ENCODE peak calls at places on chromosomes 6 and 20, in seven cellular contexts. H is tibial nerve, Q is IMR-90, T is upper lobe of left lung, O is esophagus squamous epithelium, D is HCT116, E is A549. I is an unnamed sample.

GRCh38 chr6:6057442-6058053 is 50.8 kb upstream of the NRN1 start:
- DNase-seq in Q (no peak), E (peak; percentile 50), T (no peak), O (no peak), D (peak; percentile 35), H (peak; percentile 63), I (no peak)

GRCh38 chr20:40049838-40050237 is 639.2 kb downstream of the MAFB start:
- DNase-seq in H (no peak), D (no peak), T (no peak), Q (no peak), E (no peak), O (no peak), I (no peak)

GRCh38 chr20:51087306-51087705 is 64.4 kb upstream of the KCNG1 start:
- DNase-seq in T (no peak), D (no peak), O (no peak), Q (no peak), H (no peak), E (no peak), I (no peak)

GRCh38 chr6:39760246-39760952 is 31.8 kb upstream of the DAAM2 start:
- DNase-seq in E (no peak), D (no peak), H (no peak), T (no peak), Q (no peak), O (no peak), I (no peak)

GRCh38 chr6:14074723-14075503 is 42.7 kb upstream of the CD83 start:
- DNase-seq in Q (peak; percentile 44), T (no peak), D (no peak), H (no peak), E (peak; percentile 15), O (no peak), I (no peak)

GRCh38 chr20:13220194-13220856 is 749 bp upstream of the ISM1 start:
- DNase-seq in Q (peak; percentile 3), O (no peak), T (peak; percentile 87), E (peak; percentile 65), H (peak; percentile 71), D (no peak), I (no peak)

GRCh38 chr20:16392346-16392745 is 180.9 kb downstream of the KIF16B start:
- DNase-seq in H (no peak), T (no peak), Q (no peak), E (no peak), D (no peak), O (no peak), I (no peak)

GRCh38 chr6:103215835-103216234 is 1643.9 kb downstream of the HACE1 start:
- DNase-seq in O (no peak), H (no peak), T (no peak), E (no peak), D (no peak), Q (no peak), I (no peak)

GRCh38 chr6:72631480-72631879 is 9.6 kb downstream of the KCNQ5 start:
- DNase-seq in D (no peak), Q (peak; percentile 61), T (no peak), H (no peak), E (no peak), O (no peak), I (no peak)

GRCh38 chr6:137475103-137475502 is 19.1 kb downstream of the OLIG3 start:
- DNase-seq in O (no peak), Q (no peak), E (no peak), D (no peak), H (no peak), T (no peak), I (no peak)

GRCh38 chr6:159494633-159495023 is 198.4 kb downstream of the SOD2 start:
- DNase-seq in E (no peak), T (no peak), O (no peak), Q (no peak), H (no peak), D (no peak), I (no peak)

GRCh38 chr20:57076202-57076651 is 190.2 kb downstream of the BMP7 start:
- DNase-seq in E (peak; percentile 36), H (no peak), D (no peak), T (no peak), O (no peak), Q (no peak), I (no peak)

GRCh38 chr20:62374431-62375152 is 7.5 kb upstream of the LAMA5 start:
- DNase-seq in H (no peak), T (peak; percentile 52), D (no peak), Q (peak; percentile 34), O (no peak), E (no peak), I (no peak)

GRCh38 chr20:62377615-62378085 is 9.3 kb upstream of the RPS21 start:
- DNase-seq in O (no peak), D (no peak), Q (no peak), H (no peak), T (peak; percentile 84), E (no peak), I (no peak)

GRCh38 chr20:62377064-62377461 is 9.8 kb upstream of the RPS21 start:
- DNase-seq in Q (no peak), T (no peak), D (no peak), O (no peak), E (no peak), H (no peak), I (no peak)

GRCh38 chr20:62378215-62378614 is 8.7 kb upstream of the RPS21 start:
- DNase-seq in H (no peak), D (no peak), T (peak; percentile 69), O (no peak), Q (no peak), E (no peak), I (no peak)

DNA sequence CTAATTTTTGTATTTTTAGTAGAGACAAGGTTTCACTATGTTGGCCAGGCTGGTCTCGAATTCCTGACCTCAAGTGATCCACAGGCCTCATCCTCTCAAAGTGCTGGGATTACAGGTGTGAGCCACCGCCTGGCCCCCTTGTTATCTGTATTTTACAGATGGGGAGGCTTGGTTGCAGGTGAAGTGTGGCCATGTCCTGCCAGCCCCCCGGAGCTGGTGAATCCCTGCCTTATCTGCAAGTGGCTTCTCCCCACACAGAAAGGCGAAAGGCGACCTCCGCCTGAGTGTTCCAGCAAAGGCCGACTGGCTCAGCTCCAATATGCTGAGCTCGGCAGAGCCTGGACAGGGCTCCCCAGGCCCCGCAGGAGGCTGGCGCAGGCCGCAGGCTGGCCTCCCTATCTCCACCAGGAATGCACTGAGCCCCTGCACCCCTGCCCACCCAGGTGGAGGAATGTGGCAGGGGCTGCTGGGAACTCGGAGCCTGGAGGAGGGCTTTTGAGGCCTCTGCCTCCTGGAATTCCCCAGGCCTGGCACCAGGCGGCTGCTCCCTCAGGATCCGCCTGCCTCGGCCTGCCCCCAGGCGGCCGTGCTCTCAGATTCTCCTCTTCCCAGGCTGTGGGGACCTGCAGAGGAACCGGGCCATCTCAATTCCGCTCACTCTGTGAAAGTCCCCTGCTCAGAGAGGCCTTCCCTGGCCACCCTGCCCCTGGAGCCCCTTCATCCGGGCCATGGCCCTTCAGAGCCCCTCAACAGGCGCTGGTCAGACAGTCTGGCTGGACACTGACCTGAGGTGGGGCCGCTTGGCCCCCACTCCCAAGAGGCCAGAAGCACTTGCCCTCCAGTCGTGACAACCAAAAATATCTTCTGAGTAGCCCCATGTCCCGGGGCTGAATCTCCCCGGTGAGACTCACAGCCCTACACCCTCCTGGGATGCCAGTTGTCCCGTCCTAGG is 9.3 kb upstream of the LAMA5 start:
- DNase-seq in O (no peak), E (peak; percentile 81), T (peak; percentile 87), Q (peak; percentile 32), D (no peak), H (no peak), I (no peak)
- H3K4me1 ChIP-seq in O (peaks cover 90% of the 10 kb centered on the region), E (peaks cover 75% of the 10 kb centered on the region), T (peaks cover 57% of the 10 kb centered on the region), Q (peaks cover 30% of the 10 kb centered on the region), D (peaks cover 49% of the 10 kb centered on the region), H (peaks cover 23% of the 10 kb centered on the region), I (peaks cover 73% of the 10 kb centered on the region)

DNA sequence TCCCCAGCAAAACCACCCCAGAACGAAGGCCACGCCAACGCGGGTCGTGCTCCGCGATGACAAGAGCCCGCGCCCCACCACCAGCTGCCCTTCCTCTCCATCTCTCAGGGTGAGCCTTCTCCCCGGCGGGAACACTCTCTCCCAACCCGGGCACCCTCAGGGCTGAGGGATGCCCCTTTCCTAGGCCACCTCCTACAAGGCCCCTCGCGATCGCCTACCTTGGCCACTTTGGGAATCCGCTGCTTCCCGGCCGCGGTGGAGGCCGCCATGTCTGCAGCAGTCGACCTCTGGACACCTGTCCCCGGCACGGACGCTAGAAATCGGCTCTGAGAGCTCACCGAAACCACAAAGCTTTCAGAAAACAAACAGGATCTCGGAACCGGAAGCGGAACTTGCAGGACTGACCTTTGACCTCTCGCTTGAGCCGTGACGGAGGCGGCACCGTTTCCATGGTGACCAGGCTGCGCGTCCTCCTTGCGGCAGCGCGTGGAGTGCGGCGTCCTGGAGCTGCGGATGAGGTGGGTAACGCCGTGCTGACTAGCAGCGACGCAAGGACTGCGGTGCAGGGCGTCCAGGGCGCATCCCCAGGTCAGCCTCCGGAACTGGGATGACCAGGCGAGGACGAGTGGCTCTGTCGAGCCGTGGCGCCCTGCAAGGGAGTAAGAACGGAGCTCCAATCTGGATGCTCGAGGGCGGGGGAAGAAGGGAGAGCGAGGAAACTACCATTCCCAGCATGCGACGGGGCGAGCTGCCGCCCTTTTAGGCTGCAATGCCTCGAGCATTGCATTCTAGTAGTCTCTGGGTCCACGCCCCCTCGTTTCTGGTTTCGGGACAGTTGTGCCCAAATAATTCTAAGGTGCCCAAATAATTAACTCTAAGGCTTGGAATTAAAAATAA is at the start of the genes CFAP61 and CRNKL1:
- DNase-seq in Q (peak; percentile 95), O (peak; percentile 79), E (peak; percentile 99), T (peak; percentile 97), D (peak; percentile 94), H (peak; percentile 97), I (no peak)
- TF ChIP-seq POLR2A in Q (no peak), O (no peak), E (peak; percentile 53), T (no peak), D (peak; percentile 54), H (peak; percentile 17), I (no peak)

DNA sequence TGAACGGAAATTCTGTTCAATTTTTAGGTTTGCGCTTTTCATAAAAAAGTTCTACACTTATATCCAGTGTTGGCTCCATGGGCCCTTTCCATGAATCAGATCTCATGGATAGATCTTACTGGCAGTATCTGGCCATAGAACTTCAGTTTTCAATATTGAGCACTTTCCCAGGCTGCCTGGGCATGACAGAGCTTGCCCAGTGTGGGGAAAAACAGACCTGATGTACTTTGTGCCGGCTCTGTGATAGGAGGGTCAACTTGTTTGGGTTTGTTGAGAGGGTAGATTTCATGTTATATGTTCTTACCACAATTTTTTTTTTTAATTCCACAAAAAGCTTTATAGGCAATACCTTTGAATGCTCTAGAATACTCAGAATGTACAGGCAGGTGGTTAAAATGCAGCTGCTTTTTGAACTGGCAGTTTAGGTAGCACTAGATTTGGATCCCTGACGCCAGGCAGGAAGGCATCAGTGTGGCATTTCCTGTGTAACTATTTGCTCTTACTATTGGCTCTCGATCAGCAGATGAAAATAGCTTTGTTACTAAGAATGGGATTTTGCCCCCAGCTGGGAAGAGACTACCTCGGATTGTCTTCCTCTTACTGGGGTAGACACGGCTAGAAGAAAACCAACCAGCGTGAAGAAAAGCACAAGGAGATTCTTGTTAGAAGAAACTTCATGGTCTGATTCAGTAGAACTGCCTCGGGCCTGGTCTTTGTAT is 404.9 kb upstream of the SOX4 start:
- DNase-seq in E (no peak), T (no peak), Q (no peak), D (no peak), H (no peak), O (no peak), I (no peak)
- H3K4me1 ChIP-seq in E (no peaks in the 10 kb centered on the region), T (no peaks in the 10 kb centered on the region), Q (peaks cover 4% of the 10 kb centered on the region), D (peaks cover 4% of the 10 kb centered on the region), H (no peaks in the 10 kb centered on the region), O (peaks cover 21% of the 10 kb centered on the region), I (no peaks in the 10 kb centered on the region)

GRCh38 chr20:20711413-20711812 is 1.0 kb downstream of the RALGAPA2 start:
- DNase-seq in H (no peak), T (no peak), O (no peak), Q (no peak), D (no peak), E (no peak), I (peak; percentile 83)
- TF ChIP-seq POLR2A in H (no peak), T (no peak), O (no peak), Q (no peak), D (no peak), E (no peak), I (no peak)

I was measured in vagina.